ENCODE peak calls at places on chromosomes 16 and 17, in six cellular contexts. M is EL, Y is aorta, Z is HFFc6, U is naive B cell, O is HEK293T. P is an unnamed sample.

GRCh38 chr16:27097671-27098275 is 31.0 kb downstream of the C16orf82 start:
- DNase-seq in Y (peak; percentile 67), M (no peak), O (no peak), Z (no peak), U (no peak), P (no peak)

GRCh38 chr17:35448214-35448898 is at the start of gene SLFN13:
- DNase-seq in Z (peak; percentile 18), Y (peak; percentile 90), O (no peak), M (peak; percentile 85), U (peak; percentile 85), P (peak; percentile 51)

GRCh38 chr17:29615492-29616299 is 7.0 kb downstream of the CORO6 start:
- DNase-seq in U (peak; percentile 81), M (peak; percentile 86), O (no peak), Y (peak; percentile 90), Z (peak; percentile 28), P (peak; percentile 87)

GRCh38 chr16:31880322-31880979 is 6.8 kb downstream of the ZNF267 start:
- DNase-seq in U (no peak), M (peak; percentile 74), O (no peak), Y (no peak), Z (peak; percentile 75), P (peak; percentile 66)

GRCh38 chr17:48470388-48471034 is 40.5 kb upstream of the SKAP1 start:
- DNase-seq in Y (no peak), M (peak; percentile 66), U (no peak), O (no peak), Z (peak; percentile 38), P (no peak)

GRCh38 chr17:74259667-74260524 is 14.1 kb upstream of the DNAI2 start:
- DNase-seq in U (no peak), Y (no peak), M (no peak), O (no peak), Z (no peak), P (no peak)

GRCh38 chr16:88803264-88803987 is at the start of gene CDT1:
- DNase-seq in U (peak; percentile 79), Y (peak; percentile 89), M (peak; percentile 78), O (peak; percentile 96), Z (peak; percentile 55), P (peak; percentile 76)

GRCh38 chr17:79563237-79564013 is 47.4 kb downstream of the RBFOX3 start:
- DNase-seq in Z (peak; percentile 4), U (no peak), Y (no peak), M (peak; percentile 33), O (no peak), P (no peak)